ENCODE peak calls at places on chromosomes 3 and 15, in nine cellular contexts. One of them, this sample, is unnamed.
A peak's percentile ranks its signal among the peaks of the same experiment; 100 is the strongest.

GRCh38 chr3:182636646-182637045 is 156.7 kb upstream of the ATP11B start:
- DNase-seq in ovary: no peak
- DNase-seq in gastrocnemius medialis: no peak
- DNase-seq in upper lobe of left lung: no peak
- DNase-seq in trophoblast cell: peak; percentile 73
- DNase-seq in heart right ventricle: no peak
- DNase-seq in H9: no peak
- DNase-seq in T-helper 17 cell: no peak
- DNase-seq in PC-9: no peak
- DNase-seq in this sample: no peak

GRCh38 chr3:188021502-188022040 is 132.4 kb upstream of the LPP start:
- DNase-seq in ovary: no peak
- DNase-seq in gastrocnemius medialis: no peak
- DNase-seq in upper lobe of left lung: no peak
- DNase-seq in trophoblast cell: peak; percentile 14
- DNase-seq in heart right ventricle: no peak
- DNase-seq in H9: no peak
- DNase-seq in T-helper 17 cell: no peak
- DNase-seq in PC-9: no peak
- DNase-seq in this sample: no peak

GRCh38 chr15:78564743-78565096 is 600 bp upstream of the CHRNA5 start:
- DNase-seq in ovary: no peak
- DNase-seq in gastrocnemius medialis: no peak
- DNase-seq in upper lobe of left lung: no peak
- DNase-seq in trophoblast cell: no peak
- DNase-seq in heart right ventricle: no peak
- DNase-seq in H9: no peak
- DNase-seq in T-helper 17 cell: no peak
- DNase-seq in PC-9: no peak
- DNase-seq in this sample: no peak

GRCh38 chr3:127445581-127446368 is 144.8 kb downstream of the TPRA1 start:
- DNase-seq in ovary: no peak
- DNase-seq in gastrocnemius medialis: no peak
- DNase-seq in upper lobe of left lung: peak; percentile 18
- DNase-seq in trophoblast cell: no peak
- DNase-seq in heart right ventricle: no peak
- DNase-seq in H9: peak; percentile 21
- DNase-seq in T-helper 17 cell: no peak
- DNase-seq in PC-9: no peak
- DNase-seq in this sample: no peak

GRCh38 chr3:62373215-62373614 is at the start of gene FEZF2:
- DNase-seq in ovary: no peak
- DNase-seq in gastrocnemius medialis: no peak
- DNase-seq in upper lobe of left lung: no peak
- DNase-seq in trophoblast cell: no peak
- DNase-seq in heart right ventricle: no peak
- DNase-seq in H9: peak; percentile 65
- DNase-seq in T-helper 17 cell: no peak
- DNase-seq in PC-9: no peak
- DNase-seq in this sample: no peak

GRCh38 chr15:32844118-32844711 is 126.4 kb downstream of the GREM1 start:
- DNase-seq in ovary: no peak
- DNase-seq in gastrocnemius medialis: no peak
- DNase-seq in upper lobe of left lung: no peak
- DNase-seq in trophoblast cell: peak; percentile 58
- DNase-seq in heart right ventricle: no peak
- DNase-seq in H9: no peak
- DNase-seq in T-helper 17 cell: no peak
- DNase-seq in PC-9: no peak
- DNase-seq in this sample: no peak

GRCh38 chr3:188554404-188554803 is 400.4 kb downstream of the LPP start:
- DNase-seq in ovary: no peak
- DNase-seq in gastrocnemius medialis: peak; percentile 83
- DNase-seq in upper lobe of left lung: no peak
- DNase-seq in trophoblast cell: no peak
- DNase-seq in heart right ventricle: no peak
- DNase-seq in H9: no peak
- DNase-seq in T-helper 17 cell: no peak
- DNase-seq in PC-9: no peak
- DNase-seq in this sample: no peak

GRCh38 chr3:116483135-116483534 is 37.8 kb upstream of the LSAMP start:
- DNase-seq in ovary: no peak
- DNase-seq in gastrocnemius medialis: no peak
- DNase-seq in upper lobe of left lung: no peak
- DNase-seq in trophoblast cell: no peak
- DNase-seq in heart right ventricle: no peak
- DNase-seq in H9: no peak
- DNase-seq in T-helper 17 cell: no peak
- DNase-seq in PC-9: no peak
- DNase-seq in this sample: no peak

GRCh38 chr15:39579487-39580116 is 1.3 kb upstream of the THBS1 start:
- DNase-seq in ovary: peak; percentile 64
- DNase-seq in gastrocnemius medialis: peak; percentile 16
- DNase-seq in upper lobe of left lung: peak; percentile 74
- DNase-seq in trophoblast cell: peak; percentile 85
- DNase-seq in heart right ventricle: peak; percentile 78
- DNase-seq in H9: peak; percentile 90
- DNase-seq in T-helper 17 cell: no peak
- DNase-seq in PC-9: peak; percentile 83
- DNase-seq in this sample: peak; percentile 90

GRCh38 chr15:87736401-87736800 is 520.1 kb downstream of the NTRK3 start:
- DNase-seq in ovary: no peak
- DNase-seq in gastrocnemius medialis: no peak
- DNase-seq in upper lobe of left lung: no peak
- DNase-seq in trophoblast cell: no peak
- DNase-seq in heart right ventricle: no peak
- DNase-seq in H9: no peak
- DNase-seq in T-helper 17 cell: no peak
- DNase-seq in PC-9: no peak
- DNase-seq in this sample: no peak

GRCh38 chr15:55108858-55109518 is 87.8 kb downstream of the RSL24D1 start:
- DNase-seq in ovary: peak; percentile 14
- DNase-seq in gastrocnemius medialis: peak; percentile 20
- DNase-seq in upper lobe of left lung: peak; percentile 64
- DNase-seq in trophoblast cell: peak; percentile 75
- DNase-seq in heart right ventricle: peak; percentile 60
- DNase-seq in H9: peak; percentile 60
- DNase-seq in T-helper 17 cell: no peak
- DNase-seq in PC-9: peak; percentile 55
- DNase-seq in this sample: peak; percentile 76

GRCh38 chr3:74303711-74304110 is 310.7 kb downstream of the CNTN3 start:
- DNase-seq in ovary: no peak
- DNase-seq in gastrocnemius medialis: no peak
- DNase-seq in upper lobe of left lung: no peak
- DNase-seq in trophoblast cell: no peak
- DNase-seq in heart right ventricle: no peak
- DNase-seq in H9: no peak
- DNase-seq in T-helper 17 cell: no peak
- DNase-seq in PC-9: no peak
- DNase-seq in this sample: no peak

GRCh38 chr3:127234784-127235183 is 41.9 kb downstream of the PRR23E start:
- DNase-seq in ovary: no peak
- DNase-seq in gastrocnemius medialis: no peak
- DNase-seq in upper lobe of left lung: no peak
- DNase-seq in trophoblast cell: no peak
- DNase-seq in heart right ventricle: no peak
- DNase-seq in H9: no peak
- DNase-seq in T-helper 17 cell: no peak
- DNase-seq in PC-9: no peak
- DNase-seq in this sample: no peak

GRCh38 chr3:279325-279724 is 82.8 kb downstream of the CHL1 start:
- DNase-seq in ovary: no peak
- DNase-seq in gastrocnemius medialis: no peak
- DNase-seq in upper lobe of left lung: no peak
- DNase-seq in trophoblast cell: no peak
- DNase-seq in heart right ventricle: no peak
- DNase-seq in H9: no peak
- DNase-seq in T-helper 17 cell: no peak
- DNase-seq in PC-9: no peak
- DNase-seq in this sample: no peak

DNA sequence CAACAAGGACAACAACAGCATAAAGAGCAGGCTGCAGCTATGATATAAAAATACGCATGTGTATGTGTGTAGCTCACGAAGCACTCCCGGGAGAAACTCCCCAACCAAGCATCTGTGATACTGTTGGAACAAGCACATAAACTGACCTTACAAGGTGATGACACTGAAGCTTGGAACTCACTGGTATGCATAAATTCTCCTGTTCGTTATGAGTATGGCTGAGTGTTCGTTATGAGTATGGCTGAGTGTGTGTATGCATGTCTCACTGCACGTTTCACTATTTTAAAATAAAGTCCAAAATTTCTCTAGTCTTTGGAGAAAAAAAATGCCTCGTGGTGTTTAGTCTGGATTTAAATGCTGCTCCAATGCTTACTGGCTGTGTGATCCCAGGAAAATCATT is 256.8 kb downstream of the RORA start:
- DNase-seq in ovary: no peak
- DNase-seq in gastrocnemius medialis: no peak
- DNase-seq in upper lobe of left lung: no peak
- DNase-seq in trophoblast cell: peak; percentile 43
- DNase-seq in heart right ventricle: no peak
- DNase-seq in H9: no peak
- DNase-seq in T-helper 17 cell: no peak
- DNase-seq in PC-9: no peak
- DNase-seq in this sample: no peak
- H3K9me3 ChIP-seq in ovary: no peaks in the 10 kb centered on the region
- H3K9me3 ChIP-seq in gastrocnemius medialis: no peaks in the 10 kb centered on the region
- H3K9me3 ChIP-seq in upper lobe of left lung: no peaks in the 10 kb centered on the region
- H3K9me3 ChIP-seq in trophoblast cell: no peaks in the 10 kb centered on the region
- H3K9me3 ChIP-seq in heart right ventricle: no peaks in the 10 kb centered on the region
- H3K9me3 ChIP-seq in H9: no peaks in the 10 kb centered on the region
- H3K9me3 ChIP-seq in T-helper 17 cell: no peaks in the 10 kb centered on the region
- H3K9me3 ChIP-seq in PC-9: no peaks in the 10 kb centered on the region
- H3K9me3 ChIP-seq in this sample: no peaks in the 10 kb centered on the region

DNA sequence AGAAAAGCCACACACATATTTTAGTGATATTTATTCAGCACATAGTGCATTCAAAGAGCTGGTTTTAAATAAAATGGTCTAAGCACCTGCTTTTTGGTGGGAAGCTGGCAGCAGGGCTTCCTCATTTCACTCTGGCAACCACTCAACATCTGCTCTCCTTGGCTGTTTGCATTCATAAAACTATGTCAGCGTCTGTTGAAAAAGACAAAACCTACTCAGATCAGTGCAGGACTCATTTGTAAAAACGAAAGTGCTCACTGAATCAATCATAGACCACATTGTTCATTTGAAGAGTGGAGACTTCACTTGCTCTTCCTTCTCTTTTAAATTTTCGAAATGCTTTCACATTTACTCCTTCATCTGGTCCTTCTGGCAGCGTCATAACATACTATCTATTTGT is 96.7 kb downstream of the SEMA6D start:
- DNase-seq in ovary: no peak
- DNase-seq in gastrocnemius medialis: no peak
- DNase-seq in upper lobe of left lung: no peak
- DNase-seq in trophoblast cell: no peak
- DNase-seq in heart right ventricle: no peak
- DNase-seq in H9: no peak
- DNase-seq in T-helper 17 cell: no peak
- DNase-seq in PC-9: no peak
- DNase-seq in this sample: no peak
- H3K9me3 ChIP-seq in ovary: no peaks in the 10 kb centered on the region
- H3K9me3 ChIP-seq in gastrocnemius medialis: no peaks in the 10 kb centered on the region
- H3K9me3 ChIP-seq in upper lobe of left lung: no peaks in the 10 kb centered on the region
- H3K9me3 ChIP-seq in trophoblast cell: no peaks in the 10 kb centered on the region
- H3K9me3 ChIP-seq in heart right ventricle: no peaks in the 10 kb centered on the region
- H3K9me3 ChIP-seq in H9: no peaks in the 10 kb centered on the region
- H3K9me3 ChIP-seq in T-helper 17 cell: no peaks in the 10 kb centered on the region
- H3K9me3 ChIP-seq in PC-9: no peaks in the 10 kb centered on the region
- H3K9me3 ChIP-seq in this sample: no peaks in the 10 kb centered on the region

GRCh38 chr15:27220199-27220598 is 249.2 kb downstream of the GABRG3 start:
- DNase-seq in ovary: no peak
- DNase-seq in gastrocnemius medialis: no peak
- DNase-seq in upper lobe of left lung: no peak
- DNase-seq in trophoblast cell: no peak
- DNase-seq in heart right ventricle: no peak
- DNase-seq in H9: no peak
- DNase-seq in T-helper 17 cell: no peak
- DNase-seq in PC-9: no peak
- DNase-seq in this sample: no peak
- H3K9me3 ChIP-seq in ovary: no peaks in the 10 kb centered on the region
- H3K9me3 ChIP-seq in gastrocnemius medialis: no peaks in the 10 kb centered on the region
- H3K9me3 ChIP-seq in upper lobe of left lung: no peaks in the 10 kb centered on the region
- H3K9me3 ChIP-seq in trophoblast cell: peaks cover 2% of the 10 kb centered on the region
- H3K9me3 ChIP-seq in heart right ventricle: no peaks in the 10 kb centered on the region
- H3K9me3 ChIP-seq in H9: no peaks in the 10 kb centered on the region
- H3K9me3 ChIP-seq in T-helper 17 cell: no peaks in the 10 kb centered on the region
- H3K9me3 ChIP-seq in PC-9: no peaks in the 10 kb centered on the region
- H3K9me3 ChIP-seq in this sample: no peaks in the 10 kb centered on the region

GRCh38 chr15:71823801-71824200 is 13.4 kb downstream of the NR2E3 start:
- DNase-seq in ovary: no peak
- DNase-seq in gastrocnemius medialis: no peak
- DNase-seq in upper lobe of left lung: no peak
- DNase-seq in trophoblast cell: no peak
- DNase-seq in heart right ventricle: no peak
- DNase-seq in H9: no peak
- DNase-seq in T-helper 17 cell: no peak
- DNase-seq in PC-9: no peak
- DNase-seq in this sample: no peak

GRCh38 chr15:71817351-71817750 is 7.0 kb downstream of the NR2E3 start:
- DNase-seq in ovary: no peak
- DNase-seq in gastrocnemius medialis: no peak
- DNase-seq in upper lobe of left lung: no peak
- DNase-seq in trophoblast cell: no peak
- DNase-seq in heart right ventricle: no peak
- DNase-seq in H9: no peak
- DNase-seq in T-helper 17 cell: no peak
- DNase-seq in PC-9: no peak
- DNase-seq in this sample: no peak

GRCh38 chr15:71820127-71820526 is 9.8 kb downstream of the NR2E3 start:
- DNase-seq in ovary: no peak
- DNase-seq in gastrocnemius medialis: no peak
- DNase-seq in upper lobe of left lung: no peak
- DNase-seq in trophoblast cell: no peak
- DNase-seq in heart right ventricle: no peak
- DNase-seq in H9: no peak
- DNase-seq in T-helper 17 cell: no peak
- DNase-seq in PC-9: no peak
- DNase-seq in this sample: no peak

GRCh38 chr15:71822890-71823289 is 12.5 kb downstream of the NR2E3 start:
- DNase-seq in ovary: no peak
- DNase-seq in gastrocnemius medialis: no peak
- DNase-seq in upper lobe of left lung: no peak
- DNase-seq in trophoblast cell: no peak
- DNase-seq in heart right ventricle: no peak
- DNase-seq in H9: no peak
- DNase-seq in T-helper 17 cell: no peak
- DNase-seq in PC-9: no peak
- DNase-seq in this sample: no peak

GRCh38 chr15:71821547-71822129 is 11.3 kb downstream of the NR2E3 start:
- DNase-seq in ovary: no peak
- DNase-seq in gastrocnemius medialis: no peak
- DNase-seq in upper lobe of left lung: no peak
- DNase-seq in trophoblast cell: no peak
- DNase-seq in heart right ventricle: no peak
- DNase-seq in H9: no peak
- DNase-seq in T-helper 17 cell: no peak
- DNase-seq in PC-9: no peak
- DNase-seq in this sample: no peak
- H3K9me3 ChIP-seq in ovary: no peaks in the 10 kb centered on the region
- H3K9me3 ChIP-seq in gastrocnemius medialis: no peaks in the 10 kb centered on the region
- H3K9me3 ChIP-seq in upper lobe of left lung: peaks cover 29% of the 10 kb centered on the region
- H3K9me3 ChIP-seq in trophoblast cell: peaks cover 2% of the 10 kb centered on the region
- H3K9me3 ChIP-seq in heart right ventricle: no peaks in the 10 kb centered on the region
- H3K9me3 ChIP-seq in H9: no peaks in the 10 kb centered on the region
- H3K9me3 ChIP-seq in T-helper 17 cell: peaks cover 3% of the 10 kb centered on the region
- H3K9me3 ChIP-seq in PC-9: peaks cover 15% of the 10 kb centered on the region
- H3K9me3 ChIP-seq in this sample: peaks cover 22% of the 10 kb centered on the region

GRCh38 chr15:27706300-27706699 is 392.8 kb downstream of the OCA2 start:
- DNase-seq in ovary: no peak
- DNase-seq in gastrocnemius medialis: no peak
- DNase-seq in upper lobe of left lung: no peak
- DNase-seq in trophoblast cell: no peak
- DNase-seq in heart right ventricle: no peak
- DNase-seq in H9: no peak
- DNase-seq in T-helper 17 cell: no peak
- DNase-seq in PC-9: no peak
- DNase-seq in this sample: no peak
- H3K9me3 ChIP-seq in ovary: no peaks in the 10 kb centered on the region
- H3K9me3 ChIP-seq in gastrocnemius medialis: no peaks in the 10 kb centered on the region
- H3K9me3 ChIP-seq in upper lobe of left lung: peaks cover 7% of the 10 kb centered on the region
- H3K9me3 ChIP-seq in trophoblast cell: peaks cover 5% of the 10 kb centered on the region
- H3K9me3 ChIP-seq in heart right ventricle: no peaks in the 10 kb centered on the region
- H3K9me3 ChIP-seq in H9: no peaks in the 10 kb centered on the region
- H3K9me3 ChIP-seq in T-helper 17 cell: no peaks in the 10 kb centered on the region
- H3K9me3 ChIP-seq in PC-9: no peaks in the 10 kb centered on the region
- H3K9me3 ChIP-seq in this sample: peaks cover 24% of the 10 kb centered on the region